ENCODE peak calls at places on chromosomes 12 and 14, in seven cellular contexts. P is activated T-helper 1 cell treated with anti-CD3 and anti-CD28 coated beads, Interleukin-12 subunit alpha, Interleukin-12 subunit beta, Interleukin-2, Interleukin-4 antibody, amounts not matched to agents 30 ng/mL and 10 ng/mL and 1 ng/mL, durations not matched to agents 14 hours and 24 hours and 36 hours; S is foreskin fibroblast; A is stimulated activated CD8-positive, alpha-beta memory T cell treated with anti-CD3 and anti-CD28 coated beads, Interleukin-12 subunit alpha, Interleukin-12 subunit beta, amount 100 ng/mL, for 1 hour; I is HAP-1; K is activated T-cell treated with anti-CD3 and anti-CD28 coated beads for 4 hours; H is stimulated activated CD4-positive, alpha-beta T cell treated with anti-CD3 and anti-CD28 coated beads, TNF-alpha, amount 100 ng/mL, for 24 hours. E is an unnamed sample.

GRCh38 chr12:100268835-100269564 is 2.0 kb downstream of the SCYL2 start:
- DNase-seq in P (no peak), S (peak; percentile 23), A (no peak), I (no peak), K (no peak), H (no peak), E (no peak)

GRCh38 chr12:114448618-114448933 is 42.6 kb upstream of the TBX5 start:
- DNase-seq in P (no peak), S (no peak), A (no peak), I (no peak), K (no peak), H (no peak), E (no peak)

GRCh38 chr14:79438696-79439342 is 772.5 kb downstream of the DIO2 start:
- DNase-seq in P (no peak), S (no peak), A (no peak), I (no peak), K (no peak), H (no peak), E (no peak)

GRCh38 chr14:78848234-78848820 is 678.2 kb downstream of the NRXN3 start:
- DNase-seq in P (no peak), S (peak; percentile 9), A (no peak), I (peak; percentile 43), K (no peak), H (no peak), E (no peak)

GRCh38 chr14:104436047-104436531 is 143.5 kb upstream of the C14orf180 start:
- DNase-seq in P (no peak), S (no peak), A (no peak), I (no peak), K (no peak), H (no peak), E (no peak)

GRCh38 chr12:107580750-107581529 is 104.7 kb upstream of the PWP1 start:
- DNase-seq in P (no peak), S (no peak), A (no peak), I (no peak), K (no peak), H (no peak), E (no peak)

GRCh38 chr14:81348086-81348485 is 52.0 kb downstream of the STON2 start:
- DNase-seq in P (no peak), S (no peak), A (no peak), I (no peak), K (no peak), H (no peak), E (no peak)

GRCh38 chr12:52391618-52392002 is 6.2 kb upstream of the KRT84 start:
- DNase-seq in P (no peak), S (peak; percentile 28), A (no peak), I (no peak), K (no peak), H (no peak), E (no peak)

GRCh38 chr14:49505026-49505766 is 81.0 kb downstream of the RPS29 start:
- DNase-seq in P (no peak), S (no peak), A (no peak), I (no peak), K (no peak), H (no peak), E (no peak)

GRCh38 chr14:37246427-37246829 is 48.7 kb downstream of the MIPOL1 start:
- DNase-seq in P (no peak), S (peak; percentile 66), A (no peak), I (peak; percentile 48), K (no peak), H (no peak), E (no peak)

GRCh38 chr12:100229876-100230275 is 29.3 kb downstream of the ACTR6 start:
- DNase-seq in P (no peak), S (peak; percentile 20), A (no peak), I (no peak), K (no peak), H (no peak), E (no peak)

GRCh38 chr12:98587084-98587483 is 6.4 kb upstream of the SLC25A3 start:
- DNase-seq in P (no peak), S (no peak), A (no peak), I (no peak), K (no peak), H (no peak), E (no peak)

GRCh38 chr12:52878507-52879393 is 26.1 kb downstream of the KRT8 start:
- DNase-seq in P (no peak), S (no peak), A (no peak), I (no peak), K (no peak), H (no peak), E (no peak)

GRCh38 chr12:44846826-44847225 is 29.3 kb downstream of the NELL2 start:
- DNase-seq in P (no peak), S (no peak), A (no peak), I (no peak), K (no peak), H (no peak), E (no peak)

GRCh38 chr14:55938249-55938791 is 179.9 kb upstream of the PELI2 start:
- DNase-seq in P (no peak), S (peak; percentile 91), A (no peak), I (no peak), K (no peak), H (no peak), E (no peak)

GRCh38 chr12:111532741-111533140 is 66.4 kb downstream of the ATXN2 start:
- DNase-seq in P (no peak), S (no peak), A (no peak), I (no peak), K (no peak), H (no peak), E (no peak)

GRCh38 chr12:32036477-32037263 is 70.0 kb upstream of the BICD1 start:
- DNase-seq in P (no peak), S (no peak), A (no peak), I (no peak), K (no peak), H (no peak), E (no peak)

GRCh38 chr14:36856095-36856878 is 194.6 kb downstream of the PAX9 start:
- DNase-seq in P (no peak), S (peak; percentile 2), A (no peak), I (no peak), K (no peak), H (no peak), E (no peak)

GRCh38 chr14:94771191-94771905 is 1.4 kb upstream of the GSC start:
- DNase-seq in P (no peak), S (no peak), A (no peak), I (no peak), K (no peak), H (no peak), E (no peak)

GRCh38 chr14:101078105-101078891 is 174.8 kb upstream of the RTL1 start:
- DNase-seq in P (no peak), S (no peak), A (no peak), I (no peak), K (no peak), H (no peak), E (no peak)

GRCh38 chr12:117024961-117025480 is 74.2 kb downstream of the TESC start:
- DNase-seq in P (no peak), S (no peak), A (no peak), I (no peak), K (no peak), H (no peak), E (no peak)

GRCh38 chr12:88153959-88154358 is 11.9 kb downstream of the TMTC3 start:
- DNase-seq in P (no peak), S (peak; percentile 72), A (no peak), I (no peak), K (no peak), H (no peak), E (no peak)

GRCh38 chr12:127485528-127485927 is 781.4 kb upstream of the TMEM132C start:
- DNase-seq in P (peak; percentile 48), S (peak; percentile 96), A (no peak), I (no peak), K (no peak), H (no peak), E (no peak)

GRCh38 chr14:92960706-92961566 is 38.0 kb downstream of the CHGA start:
- DNase-seq in P (no peak), S (peak; percentile 62), A (no peak), I (no peak), K (no peak), H (no peak), E (no peak)

GRCh38 chr14:96126339-96126770 is 78.3 kb upstream of the BDKRB2 start:
- DNase-seq in P (peak; percentile 17), S (peak; percentile 43), A (no peak), I (no peak), K (no peak), H (no peak), E (no peak)

GRCh38 chr12:67697443-67697842 is 48.9 kb downstream of the DYRK2 start:
- DNase-seq in P (peak; percentile 17), S (no peak), A (no peak), I (no peak), K (no peak), H (no peak), E (no peak)

GRCh38 chr12:52820521-52820920 is 6.6 kb upstream of the KRT4 start:
- DNase-seq in P (no peak), S (no peak), A (no peak), I (no peak), K (no peak), H (no peak), E (no peak)

GRCh38 chr14:101225116-101225728 is 321.7 kb upstream of the RTL1 start:
- DNase-seq in P (no peak), S (no peak), A (no peak), I (no peak), K (no peak), H (no peak), E (no peak)

GRCh38 chr12:57429473-57430116 is 1.2 kb downstream of the R3HDM2 start:
- DNase-seq in P (no peak), S (peak; percentile 19), A (no peak), I (peak; percentile 24), K (no peak), H (no peak), E (no peak)

GRCh38 chr12:6838854-6839253 is 1.9 kb upstream of the GNB3 start:
- DNase-seq in P (no peak), S (no peak), A (no peak), I (no peak), K (no peak), H (no peak), E (no peak)

GRCh38 chr14:74703043-74703442 is 9.8 kb downstream of the AREL1 start:
- DNase-seq in P (no peak), S (no peak), A (no peak), I (no peak), K (no peak), H (no peak), E (no peak)

GRCh38 chr12:98227162-98227561 is 288.2 kb upstream of the TMPO start:
- DNase-seq in P (no peak), S (no peak), A (no peak), I (peak; percentile 15), K (no peak), H (no peak), E (no peak)

GRCh38 chr14:106442857-106443256 is 916.5 kb downstream of the TMEM121 start:
- DNase-seq in P (peak; percentile 14), S (no peak), A (peak; percentile 26), I (no peak), K (peak; percentile 23), H (peak; percentile 17), E (peak; percentile 13)

GRCh38 chr12:130160306-130160705 is 2.0 kb upstream of the FZD10 start:
- DNase-seq in P (no peak), S (no peak), A (no peak), I (no peak), K (no peak), H (no peak), E (no peak)

GRCh38 chr14:104751539-104752337 is 1.2 kb upstream of the SIVA1 start:
- DNase-seq in P (no peak), S (no peak), A (no peak), I (peak; percentile 19), K (no peak), H (no peak), E (no peak)

GRCh38 chr12:124545508-124546418 is 21.6 kb downstream of the NCOR2 start:
- DNase-seq in P (peak; percentile 57), S (no peak), A (no peak), I (no peak), K (no peak), H (no peak), E (peak; percentile 37)

GRCh38 chr14:88500611-88501010 is 54.2 kb downstream of the PTPN21 start:
- DNase-seq in P (no peak), S (no peak), A (no peak), I (no peak), K (no peak), H (no peak), E (no peak)

GRCh38 chr14:103198429-103199140 is 75.3 kb downstream of the TNFAIP2 start:
- DNase-seq in P (no peak), S (peak; percentile 74), A (no peak), I (no peak), K (no peak), H (no peak), E (no peak)